ENCODE peak calls at places on chromosome 1, in five cellular contexts. M, R, I, O and H are unnamed samples.

GRCh38 chr1:157803851-157804250 is 16.1 kb downstream of the FCRL1 start:
- DNase-seq in M (no peak), R (no peak), I (no peak), O (no peak), H (no peak)

GRCh38 chr1:190172636-190173410 is 304.8 kb downstream of the BRINP3 start:
- DNase-seq in M (no peak), R (no peak), I (no peak), O (no peak), H (no peak)

GRCh38 chr1:153697873-153698647 is 19.6 kb downstream of the NPR1 start:
- DNase-seq in M (peak), R (no peak), I (no peak), O (no peak), H (no peak)

GRCh38 chr1:151673407-151673806 is 43.2 kb downstream of the CELF3 start:
- DNase-seq in M (no peak), R (no peak), I (no peak), O (no peak), H (no peak)

GRCh38 chr1:203682401-203683383 is 56.1 kb downstream of the ATP2B4 start:
- DNase-seq in M (no peak), R (peak), I (peak), O (peak), H (no peak)

GRCh38 chr1:60133848-60134247 is 60.3 kb upstream of the C1orf87 start:
- DNase-seq in M (peak), R (no peak), I (no peak), O (no peak), H (no peak)

GRCh38 chr1:67361646-67362045 is 54.0 kb downstream of the IL12RB2 start:
- DNase-seq in M (no peak), R (no peak), I (no peak), O (no peak), H (no peak)

GRCh38 chr1:57195436-57195941 is 228.4 kb downstream of the DAB1 start:
- DNase-seq in M (no peak), R (no peak), I (no peak), O (no peak), H (no peak)

GRCh38 chr1:47852006-47852686 is 145.0 kb downstream of the TRABD2B start:
- DNase-seq in M (no peak), R (no peak), I (no peak), O (no peak), H (no peak)

GRCh38 chr1:206006946-206007345 is 3.8 kb upstream of the RAB7B start:
- DNase-seq in M (no peak), R (no peak), I (no peak), O (no peak), H (no peak)

GRCh38 chr1:3871451-3871805 is 14.2 kb downstream of the DFFB start:
- DNase-seq in M (no peak), R (no peak), I (no peak), O (no peak), H (no peak)

GRCh38 chr1:155026154-155026553 is 7.4 kb downstream of the DCST2 start:
- DNase-seq in M (no peak), R (no peak), I (no peak), O (no peak), H (no peak)

GRCh38 chr1:160855181-160855981 is 7.3 kb downstream of the CD244 start:
- DNase-seq in M (no peak), R (no peak), I (no peak), O (no peak), H (no peak)

GRCh38 chr1:28456078-28456477 is 49.8 kb upstream of the RCC1 start:
- DNase-seq in M (peak), R (no peak), I (no peak), O (no peak), H (no peak)

GRCh38 chr1:89953072-89953626 is 41.8 kb upstream of the ZNF326 start:
- DNase-seq in M (peak), R (no peak), I (peak), O (no peak), H (no peak)

GRCh38 chr1:170630977-170631376 is 33.0 kb upstream of the PRRX1 start:
- DNase-seq in M (no peak), R (no peak), I (no peak), O (no peak), H (no peak)

GRCh38 chr1:150562384-150563339 is 13.5 kb downstream of the ADAMTSL4 start:
- DNase-seq in M (peak), R (peak), I (peak), O (no peak), H (no peak)

GRCh38 chr1:223716302-223716862 is 4.0 kb downstream of the CAPN2 start:
- DNase-seq in M (peak), R (no peak), I (no peak), O (peak), H (no peak)

GRCh38 chr1:225754940-225755635 is 22.5 kb upstream of the SRP9 start:
- DNase-seq in M (peak), R (no peak), I (no peak), O (no peak), H (no peak)

GRCh38 chr1:172343246-172344099 is 77.0 kb upstream of the C1orf105 start:
- DNase-seq in M (peak), R (no peak), I (no peak), O (no peak), H (no peak)

GRCh38 chr1:230858918-230859819 is 9.2 kb downstream of the C1orf198 start:
- DNase-seq in M (peak), R (no peak), I (no peak), O (no peak), H (no peak)

GRCh38 chr1:55816456-55816794 is 601.3 kb upstream of the USP24 start:
- DNase-seq in M (peak), R (no peak), I (no peak), O (no peak), H (no peak)

GRCh38 chr1:45930258-45931150 is 127.1 kb downstream of the MAST2 start:
- DNase-seq in M (peak), R (no peak), I (no peak), O (no peak), H (no peak)

GRCh38 chr1:56817716-56818463 is 1.3 kb downstream of the FYB2 start:
- DNase-seq in M (no peak), R (no peak), I (no peak), O (no peak), H (no peak)